ENCODE peak calls at places on chromosomes 6 and 20, in five cellular contexts. G is activated T-cell treated with anti-CD3 and anti-CD28 coated beads for 1 hour; I is RPMI7951; V is activated naive CD4-positive, alpha-beta T cell; J is EL. T is an unnamed sample.

GRCh38 chr20:60729119-60729900 is 522.8 kb upstream of the CDH4 start:
- DNase-seq in G (no peak), I (no peak), V (no peak), J (no peak), T (no peak)

GRCh38 chr20:62774076-62774714 is 22.1 kb upstream of the MRGBP start:
- DNase-seq in G (no peak), I (no peak), V (no peak), J (no peak), T (no peak)

GRCh38 chr6:169227116-169227515 is 26.5 kb downstream of the THBS2 start:
- DNase-seq in G (no peak), I (no peak), V (no peak), J (no peak), T (no peak)

GRCh38 chr6:74128536-74128935 is 432.5 kb downstream of the CD109 start:
- DNase-seq in G (no peak), I (no peak), V (no peak), J (peak; percentile 1), T (no peak)

GRCh38 chr20:36311854-36312723 is 6.0 kb downstream of the DLGAP4 start:
- DNase-seq in G (no peak), I (no peak), V (no peak), J (no peak), T (no peak)

GRCh38 chr20:43560974-43561373 is 2.1 kb downstream of the SGK2 start:
- DNase-seq in G (no peak), I (no peak), V (no peak), J (no peak), T (no peak)

GRCh38 chr6:129929433-129929832 is 68.3 kb upstream of the TMEM244 start:
- DNase-seq in G (no peak), I (peak; percentile 81), V (no peak), J (peak; percentile 70), T (no peak)

GRCh38 chr6:85484941-85485340 is 35.1 kb downstream of the NT5E start:
- DNase-seq in G (no peak), I (no peak), V (no peak), J (no peak), T (no peak)

GRCh38 chr20:37384683-37385174 is 38.8 kb downstream of the SRC start:
- DNase-seq in G (peak; percentile 72), I (peak; percentile 29), V (peak; percentile 82), J (peak; percentile 58), T (no peak)

GRCh38 chr6:2817778-2818443 is 23.8 kb downstream of the SERPINB1 start:
- DNase-seq in G (no peak), I (peak; percentile 36), V (no peak), J (peak; percentile 50), T (no peak)

GRCh38 chr20:31990958-31991705 is 19.1 kb upstream of the CCM2L start:
- DNase-seq in G (no peak), I (no peak), V (no peak), J (no peak), T (no peak)

GRCh38 chr20:726160-726559 is 42.1 kb downstream of the SLC52A3 start:
- DNase-seq in G (no peak), I (no peak), V (no peak), J (no peak), T (no peak)

GRCh38 chr6:139164001-139164400 is 29.1 kb downstream of the HECA start:
- DNase-seq in G (no peak), I (no peak), V (peak; percentile 13), J (no peak), T (no peak)

GRCh38 chr6:113306552-113307145 is 550.5 kb upstream of the MARCKS start:
- DNase-seq in G (no peak), I (peak; percentile 52), V (no peak), J (peak; percentile 21), T (peak; percentile 25)

GRCh38 chr20:47129306-47129705 is 227.2 kb downstream of the ZMYND8 start:
- DNase-seq in G (no peak), I (no peak), V (no peak), J (no peak), T (no peak)

GRCh38 chr6:7484666-7485065 is 56.8 kb upstream of the DSP start:
- DNase-seq in G (no peak), I (no peak), V (no peak), J (no peak), T (no peak)

GRCh38 chr20:2814076-2814475 is 711 bp upstream of the C20orf141 start:
- DNase-seq in G (no peak), I (peak; percentile 47), V (no peak), J (peak; percentile 41), T (no peak)

GRCh38 chr20:57080796-57081195 is 185.6 kb downstream of the BMP7 start:
- DNase-seq in G (no peak), I (peak; percentile 97), V (no peak), J (peak; percentile 81), T (no peak)

GRCh38 chr20:48106428-48106827 is 321.1 kb upstream of the SULF2 start:
- DNase-seq in G (no peak), I (no peak), V (no peak), J (no peak), T (no peak)

GRCh38 chr20:33679758-33680485 is 5.7 kb upstream of the NECAB3 start:
- DNase-seq in G (no peak), I (no peak), V (no peak), J (no peak), T (no peak)

GRCh38 chr20:24842591-24843442 is 106.3 kb upstream of the CST7 start:
- DNase-seq in G (no peak), I (peak; percentile 37), V (no peak), J (no peak), T (no peak)

GRCh38 chr20:1964659-1965405 is 29.0 kb downstream of the PDYN start:
- DNase-seq in G (no peak), I (peak; percentile 31), V (no peak), J (peak; percentile 8), T (no peak)

GRCh38 chr20:32515631-32516101 is 69.5 kb downstream of the NOL4L start:
- DNase-seq in G (no peak), I (no peak), V (no peak), J (no peak), T (no peak)

GRCh38 chr20:48783533-48784272 is 44.1 kb downstream of the PREX1 start:
- DNase-seq in G (no peak), I (peak; percentile 16), V (no peak), J (no peak), T (no peak)

GRCh38 chr6:109396319-109396718 is 14.1 kb upstream of the CD164 start:
- DNase-seq in G (no peak), I (no peak), V (no peak), J (no peak), T (no peak)

GRCh38 chr20:38134427-38135281 is 30.4 kb downstream of the TGM2 start:
- DNase-seq in G (no peak), I (peak; percentile 100), V (no peak), J (peak; percentile 87), T (no peak)

GRCh38 chr20:2208897-2209296 is 86.9 kb upstream of the TGM3 start:
- DNase-seq in G (no peak), I (no peak), V (no peak), J (no peak), T (no peak)

GRCh38 chr20:19992996-19993908 is 23.9 kb upstream of the NAA20 start:
- DNase-seq in G (no peak), I (peak; percentile 100), V (no peak), J (peak; percentile 99), T (no peak)

GRCh38 chr6:121055572-121056163 is 278.6 kb downstream of the TBC1D32 start:
- DNase-seq in G (no peak), I (peak; percentile 46), V (no peak), J (peak; percentile 60), T (no peak)

GRCh38 chr6:166616261-166617226 is 10.5 kb downstream of the RPS6KA2 start:
- DNase-seq in G (no peak), I (no peak), V (no peak), J (no peak), T (no peak)

GRCh38 chr20:59006864-59007757 is at the start of gene CTSZ:
- DNase-seq in G (peak; percentile 17), I (peak; percentile 72), V (peak; percentile 42), J (peak; percentile 48), T (no peak)

GRCh38 chr20:57622579-57623381 is 2.6 kb upstream of the ZBP1 start:
- DNase-seq in G (peak; percentile 67), I (peak; percentile 95), V (peak; percentile 70), J (peak; percentile 48), T (no peak)

GRCh38 chr20:25389858-25390537 is 637 bp downstream of the ABHD12 start:
- DNase-seq in G (peak; percentile 9), I (peak; percentile 30), V (no peak), J (peak; percentile 32), T (no peak)

GRCh38 chr6:26025047-26025893 is 62.0 kb upstream of the HFE start:
- DNase-seq in G (no peak), I (peak; percentile 81), V (no peak), J (peak; percentile 76), T (no peak)

GRCh38 chr6:116616757-116617093 is 446 bp downstream of the RSPH4A start:
- DNase-seq in G (no peak), I (no peak), V (no peak), J (no peak), T (no peak)

GRCh38 chr6:106974999-106975698 is 620 bp upstream of the CD24 start:
- DNase-seq in G (no peak), I (peak; percentile 24), V (no peak), J (peak; percentile 58), T (no peak)

GRCh38 chr6:109075934-109076333 is 18.7 kb downstream of the SESN1 start:
- DNase-seq in G (no peak), I (no peak), V (no peak), J (peak; percentile 43), T (no peak)

GRCh38 chr20:19654906-19655305 is 103.2 kb upstream of the RIN2 start:
- DNase-seq in G (no peak), I (peak; percentile 62), V (no peak), J (no peak), T (no peak)

T was measured in cerebellar nuclear complex.